ENCODE peak calls at places on chromosome 5, in seven cellular contexts. X is activated CD4-positive, alpha-beta T cell treated with anti-CD3 and anti-CD28 coated beads, Interleukin-2, amount 50 U/mL, for 1 hour; H is RWPE1; Y is nucleus accumbens; K is H54; S is NCI-H1105 treated with DMSO at 0.1 percent for 48 hours; M is HCT116. D is an unnamed sample.

GRCh38 chr5:178120661-178121357 is 7.5 kb downstream of the N4BP3 start:
- DNase-seq in X (peak; percentile 87), S (peak; percentile 84), M (no peak), Y (peak; percentile 30), H (peak; percentile 53), K (peak; percentile 88), D (peak; percentile 72)

GRCh38 chr5:139543423-139543991 is 17.6 kb upstream of the UBE2D2 start:
- DNase-seq in X (peak; percentile 38), K (no peak), H (no peak), S (no peak), M (no peak), Y (peak; percentile 52), D (peak; percentile 18)

GRCh38 chr5:81854485-81854884 is 103.6 kb upstream of the SSBP2 start:
- DNase-seq in S (no peak), X (no peak), K (no peak), M (no peak), Y (no peak), H (no peak), D (no peak)

GRCh38 chr5:175444060-175444904 is at the start of gene DRD1:
- DNase-seq in Y (peak; percentile 47), S (no peak), M (no peak), H (peak; percentile 61), X (peak; percentile 38), K (peak; percentile 55), D (peak; percentile 32)

GRCh38 chr5:137061382-137061781 is 437.7 kb downstream of the SPOCK1 start:
- DNase-seq in S (no peak), X (no peak), K (no peak), Y (no peak), M (no peak), H (no peak), D (no peak)

GRCh38 chr5:114174131-114174530 is 187.7 kb upstream of the KCNN2 start:
- DNase-seq in K (no peak), S (no peak), M (no peak), Y (no peak), X (no peak), H (no peak), D (no peak)

GRCh38 chr5:30846171-30846570 is 347.3 kb upstream of the CDH6 start:
- DNase-seq in K (no peak), M (no peak), X (no peak), S (no peak), Y (no peak), H (no peak), D (no peak)

GRCh38 chr5:95773325-95774059 is 42.4 kb downstream of the RHOBTB3 start:
- DNase-seq in K (no peak), X (no peak), M (no peak), S (no peak), Y (no peak), H (peak; percentile 67), D (no peak)

GRCh38 chr5:10620346-10620745 is 56.5 kb downstream of the ANKRD33B start:
- DNase-seq in K (no peak), M (no peak), X (no peak), Y (no peak), S (no peak), H (no peak), D (no peak)

GRCh38 chr5:33637011-33637410 is 196.2 kb downstream of the TARS1 start:
- DNase-seq in K (no peak), H (no peak), X (no peak), S (no peak), Y (no peak), M (no peak), D (no peak)

GRCh38 chr5:137095597-137095996 is 403.5 kb downstream of the SPOCK1 start:
- DNase-seq in X (no peak), K (no peak), H (no peak), M (no peak), S (no peak), Y (no peak), D (no peak)

GRCh38 chr5:124262443-124262842 is 484.0 kb downstream of the ZNF608 start:
- DNase-seq in K (no peak), H (no peak), X (no peak), M (no peak), S (no peak), Y (peak; percentile 22), D (no peak)

GRCh38 chr5:171702391-171702790 is 83.2 kb upstream of the SMIM23 start:
- DNase-seq in Y (no peak), X (no peak), H (no peak), M (no peak), K (no peak), S (no peak), D (no peak)

GRCh38 chr5:100464418-100464817 is 70.8 kb upstream of the FAM174A start:
- DNase-seq in H (no peak), X (no peak), Y (no peak), S (no peak), M (no peak), K (peak; percentile 40), D (no peak)

GRCh38 chr5:139065296-139065695 is 132.9 kb downstream of the SIL1 start:
- DNase-seq in H (no peak), Y (no peak), M (no peak), X (no peak), K (no peak), S (no peak), D (no peak)

GRCh38 chr5:33457124-33457523 is 16.4 kb downstream of the TARS1 start:
- DNase-seq in S (no peak), M (no peak), X (no peak), H (no peak), Y (no peak), K (no peak), D (no peak)

GRCh38 chr5:14036514-14036913 is 92.0 kb upstream of the DNAH5 start:
- DNase-seq in S (no peak), M (no peak), K (peak; percentile 52), X (no peak), H (peak; percentile 54), Y (no peak), D (no peak)

GRCh38 chr5:96187309-96188027 is 225.8 kb upstream of the ELL2 start:
- DNase-seq in Y (no peak), S (no peak), X (no peak), M (no peak), H (no peak), K (no peak), D (no peak)

GRCh38 chr5:179160584-179160983 is 100.4 kb downstream of the ZNF354C start:
- DNase-seq in S (no peak), K (peak; percentile 41), H (no peak), Y (no peak), M (no peak), X (no peak), D (no peak)

GRCh38 chr5:134371834-134372340 is 518 bp downstream of the UBE2B start:
- DNase-seq in K (peak; percentile 12), Y (peak; percentile 60), M (no peak), S (peak; percentile 6), X (peak; percentile 27), H (peak; percentile 64), D (peak; percentile 17)

GRCh38 chr5:52269853-52270252 is 517.9 kb upstream of the ITGA1 start:
- DNase-seq in S (peak; percentile 94), K (no peak), M (no peak), Y (no peak), X (no peak), H (no peak), D (no peak)

GRCh38 chr5:149995385-149996085 is 4.9 kb downstream of the TIGD6 start:
- DNase-seq in Y (peak; percentile 56), S (no peak), M (no peak), X (no peak), K (no peak), H (no peak), D (no peak)

GRCh38 chr5:168364738-168365550 is 73.5 kb downstream of the WWC1 start:
- DNase-seq in H (peak; percentile 71), M (no peak), K (no peak), Y (no peak), X (no peak), S (no peak), D (no peak)

GRCh38 chr5:82885657-82886389 is 191.4 kb downstream of the TMEM167A start:
- DNase-seq in X (no peak), Y (peak; percentile 6), S (no peak), K (no peak), H (no peak), M (no peak), D (no peak)

GRCh38 chr5:160129841-160130240 is 10.6 kb upstream of the PWWP2A start:
- DNase-seq in S (no peak), Y (no peak), H (no peak), K (no peak), X (no peak), M (no peak), D (no peak)

GRCh38 chr5:62621280-62621679 is 42.7 kb downstream of the LRRC70 start:
- DNase-seq in H (no peak), S (no peak), K (no peak), Y (no peak), X (no peak), M (no peak), D (no peak)

GRCh38 chr5:128378636-128379035 is 159.4 kb downstream of the FBN2 start:
- DNase-seq in Y (no peak), K (no peak), X (no peak), M (no peak), H (no peak), S (no peak), D (no peak)

GRCh38 chr5:126647071-126647470 is 46.3 kb downstream of the PHAX start:
- DNase-seq in K (no peak), Y (no peak), X (no peak), H (no peak), M (no peak), S (no peak), D (no peak)

GRCh38 chr5:162283611-162284010 is 216.0 kb downstream of the GABRG2 start:
- DNase-seq in H (no peak), S (no peak), X (no peak), M (no peak), Y (no peak), K (no peak), D (no peak)

GRCh38 chr5:150320048-150320555 is 17.4 kb upstream of the ARSI start:
- DNase-seq in H (peak; percentile 89), X (no peak), Y (peak; percentile 75), M (no peak), S (no peak), K (no peak), D (no peak)

GRCh38 chr5:150317048-150318003 is 14.6 kb upstream of the ARSI start:
- DNase-seq in K (peak; percentile 97), H (peak; percentile 98), X (no peak), M (peak; percentile 67), S (no peak), Y (no peak), D (no peak)

GRCh38 chr5:103474671-103475070 is 87.9 kb downstream of the NUDT12 start:
- DNase-seq in K (no peak), H (no peak), Y (no peak), M (no peak), S (no peak), X (no peak), D (no peak)

GRCh38 chr5:179595916-179596315 is 27.6 kb downstream of the HNRNPH1 start:
- DNase-seq in M (no peak), X (no peak), S (no peak), H (no peak), K (no peak), Y (no peak), D (no peak)

GRCh38 chr5:52692039-52692438 is 95.7 kb upstream of the ITGA1 start:
- DNase-seq in S (no peak), M (no peak), Y (no peak), K (no peak), X (no peak), H (no peak), D (no peak)

GRCh38 chr5:177495243-177496060 is 2.0 kb downstream of the PDLIM7 start:
- DNase-seq in K (peak; percentile 86), X (no peak), S (no peak), Y (no peak), H (no peak), M (no peak), D (no peak)

GRCh38 chr5:120734033-120734432 is 269.9 kb downstream of the PRR16 start:
- DNase-seq in H (no peak), M (no peak), Y (no peak), K (no peak), X (no peak), S (no peak), D (no peak)

GRCh38 chr5:132776077-132776931 is 735 bp downstream of the SEPTIN8 start:
- DNase-seq in M (no peak), S (peak; percentile 24), K (no peak), H (peak; percentile 59), X (no peak), Y (peak; percentile 67), D (no peak)

GRCh38 chr5:89850516-89850865 is 559.1 kb downstream of the CETN3 start:
- DNase-seq in H (no peak), M (no peak), S (no peak), K (no peak), Y (no peak), X (no peak), D (no peak)

D was measured in T-helper 9 cell.